ENCODE peak calls at places on chromosomes 16 and 17, in nine cellular contexts. W is NCI-H1092 treated with DMSO at 0.1 percent for 48 hours, E is cortex of kidney, S is naive B cell, Y is H1, C is NCI-H526 treated with DMSO at 0.1 percent for 48 hours, F is GM13977, J is NCI-H460, A is non-pigmented ciliary epithelial cell. I is an unnamed sample.

GRCh38 chr17:20952183-20952582 is 90.6 kb downstream of the USP22 start:
- DNase-seq in A (no peak), Y (no peak), E (no peak), J (no peak), C (peak; percentile 29), F (no peak), W (no peak), S (no peak), I (no peak)

GRCh38 chr16:87384162-87384999 is 805 bp upstream of the FBXO31 start:
- DNase-seq in A (no peak), J (no peak), F (no peak), Y (no peak), S (no peak), W (peak; percentile 87), E (no peak), C (no peak), I (peak; percentile 79)

GRCh38 chr17:37177234-37177633 is 198.6 kb upstream of the C17orf78 start:
- DNase-seq in J (no peak), C (peak; percentile 90), E (no peak), F (no peak), Y (no peak), S (no peak), A (no peak), W (peak; percentile 43), I (peak; percentile 25)

GRCh38 chr17:27807567-27808470 is 7.5 kb upstream of the NOS2 start:
- DNase-seq in F (peak; percentile 75), E (no peak), A (no peak), J (no peak), S (peak; percentile 54), Y (no peak), C (no peak), W (no peak), I (peak; percentile 36)

GRCh38 chr16:11389083-11389482 is 43.8 kb downstream of the RMI2 start:
- DNase-seq in J (no peak), F (peak; percentile 15), C (no peak), E (no peak), S (no peak), Y (no peak), A (no peak), W (no peak), I (no peak)

GRCh38 chr16:81487301-81487720 is 42.7 kb downstream of the CMIP start:
- DNase-seq in Y (no peak), S (no peak), C (no peak), F (no peak), J (no peak), W (no peak), E (no peak), A (no peak), I (no peak)

GRCh38 chr17:1485748-1486376 is 6.6 kb downstream of the MYO1C start:
- DNase-seq in C (no peak), A (no peak), F (peak; percentile 88), J (no peak), S (peak; percentile 65), E (no peak), W (no peak), Y (peak; percentile 65), I (peak; percentile 62)

GRCh38 chr17:21375757-21376584 is at the start of gene KCNJ12:
- DNase-seq in Y (no peak), C (peak; percentile 2), S (no peak), J (no peak), F (no peak), E (no peak), W (peak; percentile 48), A (no peak), I (no peak)

GRCh38 chr17:48510761-48511604 is 19.8 kb downstream of the HOXB1 start:
- DNase-seq in S (no peak), Y (no peak), J (no peak), A (no peak), W (no peak), F (no peak), E (no peak), C (no peak), I (no peak)

GRCh38 chr17:38579934-38580333 is 25.8 kb downstream of the SRCIN1 start:
- DNase-seq in F (no peak), S (no peak), Y (peak; percentile 83), E (no peak), J (no peak), A (no peak), W (peak; percentile 97), C (peak; percentile 6), I (peak; percentile 93)

GRCh38 chr17:40323731-40324650 is 15.0 kb downstream of the RARA start:
- DNase-seq in A (no peak), F (no peak), W (no peak), C (no peak), J (no peak), Y (no peak), E (no peak), S (peak; percentile 89), I (no peak)

GRCh38 chr17:4008496-4009163 is 44.4 kb upstream of the ATP2A3 start:
- DNase-seq in W (no peak), F (no peak), J (no peak), Y (no peak), E (no peak), S (no peak), C (no peak), A (no peak), I (no peak)

GRCh38 chr16:26569793-26570192 is 496.9 kb upstream of the C16orf82 start:
- DNase-seq in J (no peak), C (peak; percentile 37), S (no peak), E (no peak), A (no peak), F (no peak), W (peak; percentile 0), Y (no peak), I (peak; percentile 74)

GRCh38 chr16:31179747-31180458 is at the start of gene FUS:
- DNase-seq in C (peak; percentile 72), Y (peak; percentile 94), F (peak; percentile 96), S (peak; percentile 92), A (peak; percentile 36), W (peak; percentile 91), J (peak; percentile 87), E (peak; percentile 57), I (peak; percentile 88)

GRCh38 chr17:39194089-39194984 is 3.1 kb downstream of the CACNB1 start:
- DNase-seq in Y (peak; percentile 65), S (no peak), J (peak; percentile 50), W (no peak), C (no peak), E (no peak), F (no peak), A (no peak), I (no peak)

I was measured in SHP77.